ENCODE peak calls at places on chromosomes 16 and 17, in eight cellular contexts. One of them, this sample, is unnamed.

GRCh38 chr16:23482778-23483177 is 27.5 kb downstream of the GGA2 start:
- DNase-seq in lower leg skin: no peak
- DNase-seq in foreskin fibroblast: no peak
- DNase-seq in HCT116: no peak
- DNase-seq in stimulated activated CD8-positive, alpha-beta memory T cell treated with anti-CD3 and anti-CD28 coated beads, Interleukin-12 subunit alpha, Interleukin-12 subunit beta, amount 100 ng/mL, for 4 hours: peak
- DNase-seq in midbrain: no peak
- DNase-seq in omental fat pad: no peak
- DNase-seq in DMS53: no peak
- DNase-seq in this sample: no peak

GRCh38 chr17:683499-684254 is 31.0 kb downstream of the VPS53 start:
- DNase-seq in lower leg skin: no peak
- DNase-seq in foreskin fibroblast: no peak
- DNase-seq in HCT116: no peak
- DNase-seq in stimulated activated CD8-positive, alpha-beta memory T cell treated with anti-CD3 and anti-CD28 coated beads, Interleukin-12 subunit alpha, Interleukin-12 subunit beta, amount 100 ng/mL, for 4 hours: no peak
- DNase-seq in midbrain: no peak
- DNase-seq in omental fat pad: no peak
- DNase-seq in DMS53: peak
- DNase-seq in this sample: no peak

GRCh38 chr16:53290520-53290919 is 143.8 kb upstream of the RBL2 start:
- DNase-seq in lower leg skin: no peak
- DNase-seq in foreskin fibroblast: no peak
- DNase-seq in HCT116: no peak
- DNase-seq in stimulated activated CD8-positive, alpha-beta memory T cell treated with anti-CD3 and anti-CD28 coated beads, Interleukin-12 subunit alpha, Interleukin-12 subunit beta, amount 100 ng/mL, for 4 hours: no peak
- DNase-seq in midbrain: no peak
- DNase-seq in omental fat pad: no peak
- DNase-seq in DMS53: no peak
- DNase-seq in this sample: no peak

GRCh38 chr17:40561871-40562611 is 3.2 kb downstream of the CCR7 start:
- DNase-seq in lower leg skin: no peak
- DNase-seq in foreskin fibroblast: no peak
- DNase-seq in HCT116: no peak
- DNase-seq in stimulated activated CD8-positive, alpha-beta memory T cell treated with anti-CD3 and anti-CD28 coated beads, Interleukin-12 subunit alpha, Interleukin-12 subunit beta, amount 100 ng/mL, for 4 hours: no peak
- DNase-seq in midbrain: no peak
- DNase-seq in omental fat pad: no peak
- DNase-seq in DMS53: no peak
- DNase-seq in this sample: no peak

GRCh38 chr17:82925336-82925735 is 85.5 kb upstream of the ZNF750 start:
- DNase-seq in lower leg skin: no peak
- DNase-seq in foreskin fibroblast: no peak
- DNase-seq in HCT116: no peak
- DNase-seq in stimulated activated CD8-positive, alpha-beta memory T cell treated with anti-CD3 and anti-CD28 coated beads, Interleukin-12 subunit alpha, Interleukin-12 subunit beta, amount 100 ng/mL, for 4 hours: no peak
- DNase-seq in midbrain: no peak
- DNase-seq in omental fat pad: no peak
- DNase-seq in DMS53: no peak
- DNase-seq in this sample: no peak

GRCh38 chr17:82228278-82228841 is 482 bp upstream of the SLC16A3 start:
- DNase-seq in lower leg skin: no peak
- DNase-seq in foreskin fibroblast: peak
- DNase-seq in HCT116: no peak
- DNase-seq in stimulated activated CD8-positive, alpha-beta memory T cell treated with anti-CD3 and anti-CD28 coated beads, Interleukin-12 subunit alpha, Interleukin-12 subunit beta, amount 100 ng/mL, for 4 hours: peak
- DNase-seq in midbrain: no peak
- DNase-seq in omental fat pad: no peak
- DNase-seq in DMS53: peak
- DNase-seq in this sample: no peak

GRCh38 chr16:27382187-27382855 is 19.7 kb upstream of the IL21R start:
- DNase-seq in lower leg skin: no peak
- DNase-seq in foreskin fibroblast: no peak
- DNase-seq in HCT116: no peak
- DNase-seq in stimulated activated CD8-positive, alpha-beta memory T cell treated with anti-CD3 and anti-CD28 coated beads, Interleukin-12 subunit alpha, Interleukin-12 subunit beta, amount 100 ng/mL, for 4 hours: no peak
- DNase-seq in midbrain: no peak
- DNase-seq in omental fat pad: no peak
- DNase-seq in DMS53: peak
- DNase-seq in this sample: no peak

GRCh38 chr16:13607289-13607688 is 312.7 kb upstream of the ERCC4 start:
- DNase-seq in lower leg skin: no peak
- DNase-seq in foreskin fibroblast: no peak
- DNase-seq in HCT116: no peak
- DNase-seq in stimulated activated CD8-positive, alpha-beta memory T cell treated with anti-CD3 and anti-CD28 coated beads, Interleukin-12 subunit alpha, Interleukin-12 subunit beta, amount 100 ng/mL, for 4 hours: no peak
- DNase-seq in midbrain: no peak
- DNase-seq in omental fat pad: no peak
- DNase-seq in DMS53: no peak
- DNase-seq in this sample: no peak

GRCh38 chr16:28930652-28931051 is 1.1 kb upstream of the CD19 start:
- DNase-seq in lower leg skin: no peak
- DNase-seq in foreskin fibroblast: no peak
- DNase-seq in HCT116: no peak
- DNase-seq in stimulated activated CD8-positive, alpha-beta memory T cell treated with anti-CD3 and anti-CD28 coated beads, Interleukin-12 subunit alpha, Interleukin-12 subunit beta, amount 100 ng/mL, for 4 hours: no peak
- DNase-seq in midbrain: no peak
- DNase-seq in omental fat pad: no peak
- DNase-seq in DMS53: no peak
- DNase-seq in this sample: no peak

GRCh38 chr17:17641621-17642409 is 39.4 kb upstream of the RAI1 start:
- DNase-seq in lower leg skin: peak
- DNase-seq in foreskin fibroblast: peak
- DNase-seq in HCT116: peak
- DNase-seq in stimulated activated CD8-positive, alpha-beta memory T cell treated with anti-CD3 and anti-CD28 coated beads, Interleukin-12 subunit alpha, Interleukin-12 subunit beta, amount 100 ng/mL, for 4 hours: peak
- DNase-seq in midbrain: peak
- DNase-seq in omental fat pad: peak
- DNase-seq in DMS53: peak
- DNase-seq in this sample: peak

GRCh38 chr16:77290451-77291110 is 91.4 kb downstream of the SYCE1L start:
- DNase-seq in lower leg skin: no peak
- DNase-seq in foreskin fibroblast: peak
- DNase-seq in HCT116: no peak
- DNase-seq in stimulated activated CD8-positive, alpha-beta memory T cell treated with anti-CD3 and anti-CD28 coated beads, Interleukin-12 subunit alpha, Interleukin-12 subunit beta, amount 100 ng/mL, for 4 hours: no peak
- DNase-seq in midbrain: no peak
- DNase-seq in omental fat pad: no peak
- DNase-seq in DMS53: peak
- DNase-seq in this sample: no peak

GRCh38 chr16:22623351-22623781 is 112.7 kb downstream of the NPIPB5 start:
- DNase-seq in lower leg skin: no peak
- DNase-seq in foreskin fibroblast: peak
- DNase-seq in HCT116: no peak
- DNase-seq in stimulated activated CD8-positive, alpha-beta memory T cell treated with anti-CD3 and anti-CD28 coated beads, Interleukin-12 subunit alpha, Interleukin-12 subunit beta, amount 100 ng/mL, for 4 hours: no peak
- DNase-seq in midbrain: no peak
- DNase-seq in omental fat pad: no peak
- DNase-seq in DMS53: no peak
- DNase-seq in this sample: no peak

GRCh38 chr17:68378202-68379149 is 78.8 kb downstream of the WIPI1 start:
- DNase-seq in lower leg skin: peak
- DNase-seq in foreskin fibroblast: peak
- DNase-seq in HCT116: peak
- DNase-seq in stimulated activated CD8-positive, alpha-beta memory T cell treated with anti-CD3 and anti-CD28 coated beads, Interleukin-12 subunit alpha, Interleukin-12 subunit beta, amount 100 ng/mL, for 4 hours: no peak
- DNase-seq in midbrain: peak
- DNase-seq in omental fat pad: peak
- DNase-seq in DMS53: peak
- DNase-seq in this sample: peak

GRCh38 chr16:19980866-19981265 is 92.8 kb downstream of the GPR139 start:
- DNase-seq in lower leg skin: no peak
- DNase-seq in foreskin fibroblast: no peak
- DNase-seq in HCT116: peak
- DNase-seq in stimulated activated CD8-positive, alpha-beta memory T cell treated with anti-CD3 and anti-CD28 coated beads, Interleukin-12 subunit alpha, Interleukin-12 subunit beta, amount 100 ng/mL, for 4 hours: no peak
- DNase-seq in midbrain: no peak
- DNase-seq in omental fat pad: no peak
- DNase-seq in DMS53: peak
- DNase-seq in this sample: no peak

GRCh38 chr17:61018938-61019337 is 341.3 kb downstream of the BCAS3 start:
- DNase-seq in lower leg skin: no peak
- DNase-seq in foreskin fibroblast: no peak
- DNase-seq in HCT116: no peak
- DNase-seq in stimulated activated CD8-positive, alpha-beta memory T cell treated with anti-CD3 and anti-CD28 coated beads, Interleukin-12 subunit alpha, Interleukin-12 subunit beta, amount 100 ng/mL, for 4 hours: no peak
- DNase-seq in midbrain: no peak
- DNase-seq in omental fat pad: no peak
- DNase-seq in DMS53: no peak
- DNase-seq in this sample: no peak

GRCh38 chr16:25788637-25789036 is 96.9 kb downstream of the HS3ST4 start:
- DNase-seq in lower leg skin: no peak
- DNase-seq in foreskin fibroblast: no peak
- DNase-seq in HCT116: no peak
- DNase-seq in stimulated activated CD8-positive, alpha-beta memory T cell treated with anti-CD3 and anti-CD28 coated beads, Interleukin-12 subunit alpha, Interleukin-12 subunit beta, amount 100 ng/mL, for 4 hours: no peak
- DNase-seq in midbrain: no peak
- DNase-seq in omental fat pad: no peak
- DNase-seq in DMS53: no peak
- DNase-seq in this sample: no peak

GRCh38 chr16:71552698-71553503 is 24.0 kb downstream of the TAT start:
- DNase-seq in lower leg skin: no peak
- DNase-seq in foreskin fibroblast: no peak
- DNase-seq in HCT116: peak
- DNase-seq in stimulated activated CD8-positive, alpha-beta memory T cell treated with anti-CD3 and anti-CD28 coated beads, Interleukin-12 subunit alpha, Interleukin-12 subunit beta, amount 100 ng/mL, for 4 hours: no peak
- DNase-seq in midbrain: no peak
- DNase-seq in omental fat pad: no peak
- DNase-seq in DMS53: peak
- DNase-seq in this sample: no peak

GRCh38 chr16:85146922-85147651 is 34.8 kb upstream of the CIBAR2 start:
- DNase-seq in lower leg skin: no peak
- DNase-seq in foreskin fibroblast: no peak
- DNase-seq in HCT116: no peak
- DNase-seq in stimulated activated CD8-positive, alpha-beta memory T cell treated with anti-CD3 and anti-CD28 coated beads, Interleukin-12 subunit alpha, Interleukin-12 subunit beta, amount 100 ng/mL, for 4 hours: no peak
- DNase-seq in midbrain: no peak
- DNase-seq in omental fat pad: no peak
- DNase-seq in DMS53: no peak
- DNase-seq in this sample: no peak

GRCh38 chr17:76820039-76820438 is 48.2 kb upstream of the MGAT5B start:
- DNase-seq in lower leg skin: no peak
- DNase-seq in foreskin fibroblast: no peak
- DNase-seq in HCT116: no peak
- DNase-seq in stimulated activated CD8-positive, alpha-beta memory T cell treated with anti-CD3 and anti-CD28 coated beads, Interleukin-12 subunit alpha, Interleukin-12 subunit beta, amount 100 ng/mL, for 4 hours: no peak
- DNase-seq in midbrain: no peak
- DNase-seq in omental fat pad: no peak
- DNase-seq in DMS53: no peak
- DNase-seq in this sample: no peak

GRCh38 chr17:14206891-14207290 is 29.8 kb downstream of the CDRT15 start:
- DNase-seq in lower leg skin: no peak
- DNase-seq in foreskin fibroblast: no peak
- DNase-seq in HCT116: no peak
- DNase-seq in stimulated activated CD8-positive, alpha-beta memory T cell treated with anti-CD3 and anti-CD28 coated beads, Interleukin-12 subunit alpha, Interleukin-12 subunit beta, amount 100 ng/mL, for 4 hours: no peak
- DNase-seq in midbrain: no peak
- DNase-seq in omental fat pad: no peak
- DNase-seq in DMS53: no peak
- DNase-seq in this sample: no peak

GRCh38 chr16:27698266-27698665 is 148.3 kb downstream of the KATNIP start:
- DNase-seq in lower leg skin: no peak
- DNase-seq in foreskin fibroblast: no peak
- DNase-seq in HCT116: no peak
- DNase-seq in stimulated activated CD8-positive, alpha-beta memory T cell treated with anti-CD3 and anti-CD28 coated beads, Interleukin-12 subunit alpha, Interleukin-12 subunit beta, amount 100 ng/mL, for 4 hours: no peak
- DNase-seq in midbrain: no peak
- DNase-seq in omental fat pad: no peak
- DNase-seq in DMS53: no peak
- DNase-seq in this sample: no peak

GRCh38 chr17:5912927-5913565 is 157.1 kb upstream of the WSCD1 start:
- DNase-seq in lower leg skin: no peak
- DNase-seq in foreskin fibroblast: no peak
- DNase-seq in HCT116: no peak
- DNase-seq in stimulated activated CD8-positive, alpha-beta memory T cell treated with anti-CD3 and anti-CD28 coated beads, Interleukin-12 subunit alpha, Interleukin-12 subunit beta, amount 100 ng/mL, for 4 hours: no peak
- DNase-seq in midbrain: peak
- DNase-seq in omental fat pad: no peak
- DNase-seq in DMS53: no peak
- DNase-seq in this sample: no peak

GRCh38 chr17:65750678-65751077 is 189.2 kb upstream of the AXIN2 start:
- DNase-seq in lower leg skin: peak
- DNase-seq in foreskin fibroblast: peak
- DNase-seq in HCT116: peak
- DNase-seq in stimulated activated CD8-positive, alpha-beta memory T cell treated with anti-CD3 and anti-CD28 coated beads, Interleukin-12 subunit alpha, Interleukin-12 subunit beta, amount 100 ng/mL, for 4 hours: no peak
- DNase-seq in midbrain: no peak
- DNase-seq in omental fat pad: no peak
- DNase-seq in DMS53: peak
- DNase-seq in this sample: peak

GRCh38 chr17:78665952-78666920 is 89.0 kb upstream of the DNAH17 start:
- DNase-seq in lower leg skin: no peak
- DNase-seq in foreskin fibroblast: no peak
- DNase-seq in HCT116: no peak
- DNase-seq in stimulated activated CD8-positive, alpha-beta memory T cell treated with anti-CD3 and anti-CD28 coated beads, Interleukin-12 subunit alpha, Interleukin-12 subunit beta, amount 100 ng/mL, for 4 hours: peak
- DNase-seq in midbrain: peak
- DNase-seq in omental fat pad: no peak
- DNase-seq in DMS53: no peak
- DNase-seq in this sample: peak

GRCh38 chr17:35915153-35915969 is 15.2 kb downstream of the RDM1 start:
- DNase-seq in lower leg skin: no peak
- DNase-seq in foreskin fibroblast: no peak
- DNase-seq in HCT116: no peak
- DNase-seq in stimulated activated CD8-positive, alpha-beta memory T cell treated with anti-CD3 and anti-CD28 coated beads, Interleukin-12 subunit alpha, Interleukin-12 subunit beta, amount 100 ng/mL, for 4 hours: no peak
- DNase-seq in midbrain: no peak
- DNase-seq in omental fat pad: no peak
- DNase-seq in DMS53: no peak
- DNase-seq in this sample: no peak

GRCh38 chr16:75244844-75245758 is 6.3 kb downstream of the BCAR1 start:
- DNase-seq in lower leg skin: peak
- DNase-seq in foreskin fibroblast: peak
- DNase-seq in HCT116: no peak
- DNase-seq in stimulated activated CD8-positive, alpha-beta memory T cell treated with anti-CD3 and anti-CD28 coated beads, Interleukin-12 subunit alpha, Interleukin-12 subunit beta, amount 100 ng/mL, for 4 hours: no peak
- DNase-seq in midbrain: peak
- DNase-seq in omental fat pad: no peak
- DNase-seq in DMS53: peak
- DNase-seq in this sample: peak

GRCh38 chr17:78561166-78561565 is 16.0 kb downstream of the DNAH17 start:
- DNase-seq in lower leg skin: no peak
- DNase-seq in foreskin fibroblast: no peak
- DNase-seq in HCT116: no peak
- DNase-seq in stimulated activated CD8-positive, alpha-beta memory T cell treated with anti-CD3 and anti-CD28 coated beads, Interleukin-12 subunit alpha, Interleukin-12 subunit beta, amount 100 ng/mL, for 4 hours: no peak
- DNase-seq in midbrain: no peak
- DNase-seq in omental fat pad: no peak
- DNase-seq in DMS53: no peak
- DNase-seq in this sample: no peak

GRCh38 chr17:69538795-69539194 is 124.3 kb downstream of the MAP2K6 start:
- DNase-seq in lower leg skin: no peak
- DNase-seq in foreskin fibroblast: no peak
- DNase-seq in HCT116: no peak
- DNase-seq in stimulated activated CD8-positive, alpha-beta memory T cell treated with anti-CD3 and anti-CD28 coated beads, Interleukin-12 subunit alpha, Interleukin-12 subunit beta, amount 100 ng/mL, for 4 hours: no peak
- DNase-seq in midbrain: no peak
- DNase-seq in omental fat pad: no peak
- DNase-seq in DMS53: no peak
- DNase-seq in this sample: no peak

GRCh38 chr17:77565166-77565565 is 393.3 kb upstream of the TNRC6C start:
- DNase-seq in lower leg skin: no peak
- DNase-seq in foreskin fibroblast: no peak
- DNase-seq in HCT116: no peak
- DNase-seq in stimulated activated CD8-positive, alpha-beta memory T cell treated with anti-CD3 and anti-CD28 coated beads, Interleukin-12 subunit alpha, Interleukin-12 subunit beta, amount 100 ng/mL, for 4 hours: no peak
- DNase-seq in midbrain: no peak
- DNase-seq in omental fat pad: no peak
- DNase-seq in DMS53: no peak
- DNase-seq in this sample: no peak

GRCh38 chr16:12271006-12271405 is 294.5 kb downstream of the SNX29 start:
- DNase-seq in lower leg skin: no peak
- DNase-seq in foreskin fibroblast: peak
- DNase-seq in HCT116: peak
- DNase-seq in stimulated activated CD8-positive, alpha-beta memory T cell treated with anti-CD3 and anti-CD28 coated beads, Interleukin-12 subunit alpha, Interleukin-12 subunit beta, amount 100 ng/mL, for 4 hours: no peak
- DNase-seq in midbrain: peak
- DNase-seq in omental fat pad: no peak
- DNase-seq in DMS53: no peak
- DNase-seq in this sample: no peak

GRCh38 chr17:9360610-9361571 is 214.7 kb downstream of the STX8 start:
- DNase-seq in lower leg skin: peak
- DNase-seq in foreskin fibroblast: peak
- DNase-seq in HCT116: no peak
- DNase-seq in stimulated activated CD8-positive, alpha-beta memory T cell treated with anti-CD3 and anti-CD28 coated beads, Interleukin-12 subunit alpha, Interleukin-12 subunit beta, amount 100 ng/mL, for 4 hours: no peak
- DNase-seq in midbrain: no peak
- DNase-seq in omental fat pad: no peak
- DNase-seq in DMS53: no peak
- DNase-seq in this sample: no peak

GRCh38 chr16:85460252-85460982 is 152.7 kb upstream of the GSE1 start:
- DNase-seq in lower leg skin: no peak
- DNase-seq in foreskin fibroblast: no peak
- DNase-seq in HCT116: no peak
- DNase-seq in stimulated activated CD8-positive, alpha-beta memory T cell treated with anti-CD3 and anti-CD28 coated beads, Interleukin-12 subunit alpha, Interleukin-12 subunit beta, amount 100 ng/mL, for 4 hours: no peak
- DNase-seq in midbrain: no peak
- DNase-seq in omental fat pad: no peak
- DNase-seq in DMS53: no peak
- DNase-seq in this sample: no peak

GRCh38 chr17:45197555-45198334 is 23.9 kb upstream of the FMNL1 start:
- DNase-seq in lower leg skin: peak
- DNase-seq in foreskin fibroblast: peak
- DNase-seq in HCT116: peak
- DNase-seq in stimulated activated CD8-positive, alpha-beta memory T cell treated with anti-CD3 and anti-CD28 coated beads, Interleukin-12 subunit alpha, Interleukin-12 subunit beta, amount 100 ng/mL, for 4 hours: peak
- DNase-seq in midbrain: peak
- DNase-seq in omental fat pad: peak
- DNase-seq in DMS53: peak
- DNase-seq in this sample: peak

GRCh38 chr16:73082608-73083007 is 34.7 kb upstream of the ZFHX3 start:
- DNase-seq in lower leg skin: no peak
- DNase-seq in foreskin fibroblast: peak
- DNase-seq in HCT116: no peak
- DNase-seq in stimulated activated CD8-positive, alpha-beta memory T cell treated with anti-CD3 and anti-CD28 coated beads, Interleukin-12 subunit alpha, Interleukin-12 subunit beta, amount 100 ng/mL, for 4 hours: no peak
- DNase-seq in midbrain: no peak
- DNase-seq in omental fat pad: no peak
- DNase-seq in DMS53: no peak
- DNase-seq in this sample: no peak